ENCODE peak calls at places on chromosomes 16 and 17, in five cellular contexts. One of them, this sample, is unnamed.

GRCh38 chr17:48002208-48002919 is 31.5 kb downstream of the CDK5RAP3 start:
- DNase-seq in GM13977: peak; percentile 75
- DNase-seq in RWPE2: no peak
- DNase-seq in activated B cell treated with CpG ODN at 0.5 μM for 24 hours: no peak
- DNase-seq in progenitor cell of endocrine pancreas: no peak
- DNase-seq in this sample: no peak

GRCh38 chr17:77441130-77441920 is 300.6 kb downstream of the SEC14L1 start:
- DNase-seq in progenitor cell of endocrine pancreas: no peak
- DNase-seq in RWPE2: no peak
- DNase-seq in GM13977: peak; percentile 83
- DNase-seq in activated B cell treated with CpG ODN at 0.5 μM for 24 hours: peak; percentile 75
- DNase-seq in this sample: no peak

GRCh38 chr17:41818024-41818423 is 5.2 kb downstream of the FKBP10 start:
- DNase-seq in RWPE2: no peak
- DNase-seq in GM13977: no peak
- DNase-seq in progenitor cell of endocrine pancreas: no peak
- DNase-seq in activated B cell treated with CpG ODN at 0.5 μM for 24 hours: no peak
- DNase-seq in this sample: no peak

GRCh38 chr17:66589892-66590291 is 245.0 kb upstream of the CACNG5 start:
- DNase-seq in activated B cell treated with CpG ODN at 0.5 μM for 24 hours: no peak
- DNase-seq in RWPE2: no peak
- DNase-seq in GM13977: no peak
- DNase-seq in progenitor cell of endocrine pancreas: no peak
- DNase-seq in this sample: no peak

GRCh38 chr16:17364319-17365210 is 106.2 kb downstream of the XYLT1 start:
- DNase-seq in progenitor cell of endocrine pancreas: no peak
- DNase-seq in GM13977: no peak
- DNase-seq in RWPE2: no peak
- DNase-seq in activated B cell treated with CpG ODN at 0.5 μM for 24 hours: no peak
- DNase-seq in this sample: no peak

GRCh38 chr17:78176548-78177025 is 8.2 kb downstream of the SYNGR2 start:
- DNase-seq in RWPE2: no peak
- DNase-seq in activated B cell treated with CpG ODN at 0.5 μM for 24 hours: peak; percentile 76
- DNase-seq in GM13977: peak; percentile 80
- DNase-seq in progenitor cell of endocrine pancreas: peak; percentile 74
- DNase-seq in this sample: no peak

GRCh38 chr16:17334096-17334495 is 136.7 kb downstream of the XYLT1 start:
- DNase-seq in activated B cell treated with CpG ODN at 0.5 μM for 24 hours: no peak
- DNase-seq in GM13977: no peak
- DNase-seq in progenitor cell of endocrine pancreas: no peak
- DNase-seq in RWPE2: no peak
- DNase-seq in this sample: no peak

GRCh38 chr17:8713878-8714277 is 30.8 kb downstream of the CCDC42 start:
- DNase-seq in RWPE2: no peak
- DNase-seq in GM13977: no peak
- DNase-seq in progenitor cell of endocrine pancreas: no peak
- DNase-seq in activated B cell treated with CpG ODN at 0.5 μM for 24 hours: no peak
- DNase-seq in this sample: no peak

GRCh38 chr16:1082266-1082951 is 9.9 kb downstream of the SSTR5 start:
- DNase-seq in GM13977: no peak
- DNase-seq in activated B cell treated with CpG ODN at 0.5 μM for 24 hours: no peak
- DNase-seq in progenitor cell of endocrine pancreas: no peak
- DNase-seq in RWPE2: no peak
- DNase-seq in this sample: no peak

GRCh38 chr16:69240336-69240735 is 53.4 kb downstream of the SNTB2 start:
- DNase-seq in activated B cell treated with CpG ODN at 0.5 μM for 24 hours: no peak
- DNase-seq in progenitor cell of endocrine pancreas: no peak
- DNase-seq in RWPE2: no peak
- DNase-seq in GM13977: no peak
- DNase-seq in this sample: no peak

GRCh38 chr17:15377608-15378007 is 36.2 kb upstream of the TEKT3 start:
- DNase-seq in RWPE2: no peak
- DNase-seq in GM13977: no peak
- DNase-seq in progenitor cell of endocrine pancreas: no peak
- DNase-seq in activated B cell treated with CpG ODN at 0.5 μM for 24 hours: no peak
- DNase-seq in this sample: no peak

GRCh38 chr17:29572691-29573557 is 4.4 kb downstream of the TP53I13 start:
- DNase-seq in RWPE2: no peak
- DNase-seq in GM13977: peak; percentile 76
- DNase-seq in activated B cell treated with CpG ODN at 0.5 μM for 24 hours: peak; percentile 77
- DNase-seq in progenitor cell of endocrine pancreas: peak; percentile 59
- DNase-seq in this sample: peak; percentile 65

GRCh38 chr17:50127661-50128361 is 2.1 kb downstream of the SAMD14 start:
- DNase-seq in activated B cell treated with CpG ODN at 0.5 μM for 24 hours: no peak
- DNase-seq in GM13977: no peak
- DNase-seq in progenitor cell of endocrine pancreas: no peak
- DNase-seq in RWPE2: no peak
- DNase-seq in this sample: no peak

DNA sequence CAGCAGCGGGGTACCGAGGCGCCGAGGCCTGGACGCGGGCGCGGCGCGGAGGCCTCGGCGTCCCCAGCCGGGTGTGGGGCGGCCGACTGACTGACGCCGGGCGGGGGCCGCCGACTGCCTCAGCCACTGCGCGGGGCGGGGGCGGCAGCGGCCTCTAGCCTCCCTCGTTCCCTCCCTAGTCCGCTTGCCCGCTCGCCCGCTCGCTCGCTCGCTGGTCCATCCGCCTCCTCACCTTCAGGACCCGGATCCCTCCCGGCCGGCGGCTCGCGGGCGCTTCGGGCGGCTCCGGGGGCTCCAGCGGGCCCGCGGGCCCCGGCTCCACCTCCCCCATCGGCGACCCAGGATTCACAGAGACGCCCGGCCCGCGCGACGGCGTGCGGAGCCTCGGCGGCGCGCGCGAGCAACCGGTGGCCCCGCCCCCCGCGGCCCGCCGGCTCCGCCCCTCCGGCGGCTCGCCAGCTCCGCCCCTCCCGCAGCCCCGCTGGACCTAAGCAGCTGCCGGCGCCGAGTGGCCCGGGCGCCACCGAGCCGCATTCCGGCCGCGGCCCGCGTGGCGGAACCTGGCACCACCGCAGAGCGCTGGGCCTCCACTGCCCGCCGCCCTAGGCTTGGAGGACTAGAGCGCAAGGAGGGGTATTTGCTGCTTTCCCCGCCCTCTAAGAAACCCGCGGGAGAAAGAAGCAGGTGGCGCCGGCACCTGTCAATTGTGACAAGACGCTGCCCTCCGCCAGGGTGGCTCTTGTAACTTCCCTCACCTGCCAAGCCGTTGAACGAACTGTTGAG is 773 bp downstream of the PHLPP2 start:
- DNase-seq in activated B cell treated with CpG ODN at 0.5 μM for 24 hours: peak; percentile 87
- DNase-seq in progenitor cell of endocrine pancreas: peak; percentile 73
- DNase-seq in RWPE2: no peak
- DNase-seq in GM13977: peak; percentile 95
- DNase-seq in this sample: peak; percentile 39
- TF ChIP-seq CTCF in activated B cell treated with CpG ODN at 0.5 μM for 24 hours: no peak
- TF ChIP-seq CTCF in progenitor cell of endocrine pancreas: peak; percentile 31
- TF ChIP-seq CTCF in RWPE2: no peak
- TF ChIP-seq CTCF in GM13977: no peak
- TF ChIP-seq CTCF in this sample: no peak

DNA sequence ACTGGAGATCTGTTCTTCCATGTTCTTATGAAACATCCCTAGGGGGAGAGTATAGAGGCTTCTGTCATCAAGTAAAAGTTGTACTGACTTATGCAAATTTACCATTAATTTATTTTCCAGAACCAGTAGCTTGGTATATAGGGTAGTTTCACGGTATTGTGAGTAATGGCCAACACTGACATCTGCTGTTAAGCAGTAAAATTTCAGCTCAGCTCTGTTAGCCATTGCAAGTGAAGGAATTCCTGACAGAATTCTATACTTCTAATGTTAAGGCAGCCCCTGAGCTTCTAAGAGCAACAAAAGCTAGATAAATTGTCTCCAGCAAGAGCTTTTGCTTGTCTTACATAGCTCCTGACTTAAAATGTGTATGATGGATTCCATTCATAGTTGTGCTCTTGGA is 613.5 kb upstream of the C16orf82 start:
- DNase-seq in GM13977: no peak
- DNase-seq in activated B cell treated with CpG ODN at 0.5 μM for 24 hours: no peak
- DNase-seq in RWPE2: no peak
- DNase-seq in progenitor cell of endocrine pancreas: no peak
- DNase-seq in this sample: no peak
- TF ChIP-seq CTCF in GM13977: no peak
- TF ChIP-seq CTCF in activated B cell treated with CpG ODN at 0.5 μM for 24 hours: no peak
- TF ChIP-seq CTCF in RWPE2: peak; percentile 15
- TF ChIP-seq CTCF in progenitor cell of endocrine pancreas: peak; percentile 29
- TF ChIP-seq CTCF in this sample: no peak

DNA sequence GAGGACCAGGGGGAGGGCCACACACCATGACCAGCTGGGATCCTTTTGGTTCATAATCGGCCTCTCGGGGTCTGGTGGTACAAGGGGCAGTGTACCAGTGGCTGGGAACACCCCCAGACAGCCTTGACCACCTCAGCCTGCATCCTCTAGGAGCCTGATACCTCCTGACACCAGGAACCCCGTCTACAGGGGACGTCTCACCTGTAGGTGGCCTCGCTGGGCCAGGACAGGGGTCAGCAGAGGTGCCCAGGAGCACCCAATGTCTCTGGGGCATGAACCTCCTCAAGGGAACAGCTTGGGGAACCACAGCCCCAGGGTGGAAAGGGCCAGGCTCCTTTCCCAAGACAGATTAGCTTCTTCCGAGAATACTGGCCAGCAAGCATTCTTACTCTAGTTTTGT is 2.5 kb upstream of the METRNL start:
- DNase-seq in progenitor cell of endocrine pancreas: no peak
- DNase-seq in GM13977: no peak
- DNase-seq in RWPE2: no peak
- DNase-seq in activated B cell treated with CpG ODN at 0.5 μM for 24 hours: no peak
- DNase-seq in this sample: no peak
- TF ChIP-seq CTCF in progenitor cell of endocrine pancreas: peak; percentile 40
- TF ChIP-seq CTCF in GM13977: peak; percentile 61
- TF ChIP-seq CTCF in RWPE2: peak; percentile 66
- TF ChIP-seq CTCF in activated B cell treated with CpG ODN at 0.5 μM for 24 hours: no peak
- TF ChIP-seq CTCF in this sample: peak; percentile 8

DNA sequence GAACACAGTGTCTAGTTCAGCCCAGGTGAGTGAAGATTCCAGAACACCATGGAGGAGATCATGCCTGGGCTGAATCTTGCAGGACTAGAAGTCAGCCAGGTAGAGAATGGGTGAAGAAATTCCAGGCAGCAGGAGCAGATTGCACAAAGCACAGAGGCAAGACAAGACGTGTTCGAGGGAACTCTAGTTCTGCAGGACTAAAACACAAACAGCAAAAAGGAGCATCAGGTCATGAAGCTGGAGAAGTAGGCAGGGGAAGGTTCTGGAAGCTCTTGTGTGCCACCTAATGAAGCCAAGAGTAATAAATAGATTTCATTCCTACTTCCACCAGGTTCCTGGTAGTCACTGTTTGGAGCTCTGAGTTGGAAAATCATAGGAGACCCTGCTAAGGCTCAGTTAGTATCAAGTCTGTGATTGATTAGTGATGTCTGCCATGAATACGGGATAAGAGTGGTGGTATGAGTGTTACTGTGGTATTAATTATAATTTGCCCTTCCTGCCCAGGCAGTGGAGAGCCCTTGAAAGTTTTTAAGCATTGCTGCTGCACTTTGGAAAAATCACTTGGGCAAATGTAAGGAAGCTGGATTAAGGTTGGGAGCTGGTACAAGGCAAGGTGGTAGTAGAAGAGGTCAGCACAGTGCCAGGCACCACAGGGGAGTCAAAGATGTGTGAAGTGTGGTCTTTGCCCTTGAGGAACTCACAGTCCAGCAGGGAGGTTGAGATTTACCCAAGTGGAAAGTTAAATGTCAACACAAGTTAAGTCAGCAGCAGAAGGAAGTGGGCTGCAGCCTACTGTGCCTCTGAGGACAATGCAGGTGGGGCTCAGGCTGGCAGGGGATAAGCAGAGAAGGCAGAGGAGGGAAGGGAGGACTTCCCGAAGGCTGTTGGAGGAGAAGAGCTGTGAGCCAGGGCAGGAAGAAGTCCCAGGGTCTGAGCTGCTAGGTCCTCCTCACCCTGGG is 13.5 kb upstream of the FOXN1 start:
- DNase-seq in activated B cell treated with CpG ODN at 0.5 μM for 24 hours: no peak
- DNase-seq in RWPE2: no peak
- DNase-seq in progenitor cell of endocrine pancreas: no peak
- DNase-seq in GM13977: no peak
- DNase-seq in this sample: no peak
- TF ChIP-seq CTCF in activated B cell treated with CpG ODN at 0.5 μM for 24 hours: no peak
- TF ChIP-seq CTCF in RWPE2: no peak
- TF ChIP-seq CTCF in progenitor cell of endocrine pancreas: no peak
- TF ChIP-seq CTCF in GM13977: no peak
- TF ChIP-seq CTCF in this sample: peak; percentile 0

GRCh38 chr17:44069974-44070454 is 521 bp upstream of the G6PC3 start:
- DNase-seq in GM13977: no peak
- DNase-seq in activated B cell treated with CpG ODN at 0.5 μM for 24 hours: no peak
- DNase-seq in RWPE2: no peak
- DNase-seq in progenitor cell of endocrine pancreas: no peak
- DNase-seq in this sample: no peak

GRCh38 chr17:44071198-44071520 is 624 bp downstream of the G6PC3 start:
- DNase-seq in RWPE2: no peak
- DNase-seq in activated B cell treated with CpG ODN at 0.5 μM for 24 hours: no peak
- DNase-seq in GM13977: no peak
- DNase-seq in progenitor cell of endocrine pancreas: no peak
- DNase-seq in this sample: no peak

GRCh38 chr17:44067547-44067945 is 1.1 kb upstream of the LSM12 start:
- DNase-seq in RWPE2: no peak
- DNase-seq in progenitor cell of endocrine pancreas: no peak
- DNase-seq in GM13977: no peak
- DNase-seq in activated B cell treated with CpG ODN at 0.5 μM for 24 hours: no peak
- DNase-seq in this sample: no peak

GRCh38 chr17:44071772-44072171 is 1.2 kb downstream of the G6PC3 start:
- DNase-seq in progenitor cell of endocrine pancreas: no peak
- DNase-seq in GM13977: no peak
- DNase-seq in RWPE2: no peak
- DNase-seq in activated B cell treated with CpG ODN at 0.5 μM for 24 hours: no peak
- DNase-seq in this sample: no peak

DNA sequence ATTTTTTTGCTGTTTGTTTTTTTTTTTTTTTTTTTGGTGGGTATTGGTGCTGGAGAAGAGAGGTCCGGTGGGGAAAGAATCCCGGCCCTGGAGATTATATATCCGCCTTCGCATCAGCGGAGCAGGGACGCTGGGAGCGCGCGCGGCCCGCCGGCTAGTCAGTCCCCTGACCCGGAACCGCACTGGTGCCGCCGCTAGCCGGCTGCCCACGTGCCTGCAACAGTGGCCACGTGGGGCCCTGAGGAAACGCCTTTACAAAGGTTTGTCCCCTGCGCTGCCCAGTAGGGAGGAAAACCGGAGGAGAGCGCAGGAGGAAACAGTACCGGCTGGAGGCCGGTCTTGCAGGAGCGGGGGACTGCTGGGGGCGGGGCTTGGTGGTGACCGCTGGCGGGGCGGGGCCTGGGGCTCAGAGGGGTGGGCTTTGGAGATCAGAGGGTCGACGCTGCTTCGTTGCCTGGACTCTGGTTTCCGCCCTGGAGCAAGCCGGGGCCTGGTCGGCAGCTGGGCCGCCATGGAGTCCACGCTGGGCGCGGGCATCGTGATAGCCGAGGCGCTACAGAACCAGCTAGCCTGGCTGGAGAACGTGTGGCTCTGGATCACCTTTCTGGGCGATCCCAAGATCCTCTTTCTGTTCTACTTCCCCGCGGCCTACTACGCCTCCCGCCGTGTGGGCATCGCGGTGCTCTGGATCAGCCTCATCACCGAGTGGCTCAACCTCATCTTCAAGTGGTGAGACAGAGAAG is at the start of gene G6PC3:
- DNase-seq in activated B cell treated with CpG ODN at 0.5 μM for 24 hours: peak; percentile 73
- DNase-seq in progenitor cell of endocrine pancreas: peak; percentile 95
- DNase-seq in RWPE2: peak; percentile 99
- DNase-seq in GM13977: peak; percentile 96
- DNase-seq in this sample: peak; percentile 96
- TF ChIP-seq CTCF in activated B cell treated with CpG ODN at 0.5 μM for 24 hours: no peak
- TF ChIP-seq CTCF in progenitor cell of endocrine pancreas: no peak
- TF ChIP-seq CTCF in RWPE2: no peak
- TF ChIP-seq CTCF in GM13977: peak; percentile 9
- TF ChIP-seq CTCF in this sample: no peak

This sample was measured in D721Med.